ENCODE peak calls at places on chromosome 14, in ten cellular contexts. T is NCI-H1092; D is EH; N is stimulated activated naive CD8-positive, alpha-beta T cell treated with anti-CD3 and anti-CD28 coated beads, Interleukin-15, amount 100 ng/mL, for 72 hours; P is stimulated activated CD8-positive, alpha-beta memory T cell treated with anti-CD3 and anti-CD28 coated beads, Interleukin-7, amount 100 ng/mL, for 4 hours; R is T-helper 1 cell; O is amniotic epithelial cell; F is amniotic stem cell; B is H54; H is A673. Q is an unnamed sample.

GRCh38 chr14:102323102-102323501 is 3.6 kb downstream of the ZNF839 start:
- DNase-seq in T (peak), D (peak), N (no peak), P (no peak), R (no peak), O (peak), F (peak), B (peak), H (peak), Q (no peak)

GRCh38 chr14:91418387-91419043 is 895 bp upstream of the CCDC88C start:
- DNase-seq in T (no peak), D (peak), N (peak), P (peak), R (peak), O (peak), F (no peak), B (peak), H (peak), Q (no peak)

GRCh38 chr14:78227466-78228077 is 57.4 kb downstream of the NRXN3 start:
- DNase-seq in T (no peak), D (no peak), N (no peak), P (no peak), R (no peak), O (no peak), F (no peak), B (no peak), H (no peak), Q (no peak)

GRCh38 chr14:58362798-58363412 is 32.8 kb upstream of the TOMM20L start:
- DNase-seq in T (peak), D (peak), N (no peak), P (no peak), R (no peak), O (peak), F (no peak), B (no peak), H (peak), Q (no peak)

GRCh38 chr14:23302290-23303225 is at the start of gene PPP1R3E:
- DNase-seq in T (peak), D (peak), N (peak), P (peak), R (peak), O (peak), F (no peak), B (peak), H (peak), Q (no peak)

GRCh38 chr14:28321475-28322244 is 444.9 kb upstream of the FOXG1 start:
- DNase-seq in T (no peak), D (no peak), N (no peak), P (no peak), R (no peak), O (peak), F (no peak), B (no peak), H (no peak), Q (no peak)

GRCh38 chr14:92539875-92540274 is 26.3 kb downstream of the RIN3 start:
- DNase-seq in T (no peak), D (no peak), N (no peak), P (no peak), R (no peak), O (no peak), F (no peak), B (no peak), H (no peak), Q (no peak)

GRCh38 chr14:96249016-96249415 is 7.0 kb upstream of the BDKRB1 start:
- DNase-seq in T (no peak), D (peak), N (no peak), P (no peak), R (no peak), O (peak), F (peak), B (no peak), H (no peak), Q (no peak)

GRCh38 chr14:96502621-96503251 is 554 bp downstream of the PAPOLA start:
- DNase-seq in T (peak), D (peak), N (no peak), P (no peak), R (no peak), O (peak), F (no peak), B (peak), H (peak), Q (no peak)

GRCh38 chr14:56271988-56272387 is 153.8 kb downstream of the PELI2 start:
- DNase-seq in T (no peak), D (peak), N (no peak), P (no peak), R (no peak), O (peak), F (no peak), B (no peak), H (peak), Q (no peak)

GRCh38 chr14:58755026-58755929 is 117.5 kb downstream of the DACT1 start:
- DNase-seq in T (peak), D (no peak), N (no peak), P (no peak), R (no peak), O (no peak), F (no peak), B (no peak), H (no peak), Q (no peak)

GRCh38 chr14:58765375-58765774 is 127.6 kb downstream of the DACT1 start:
- DNase-seq in T (no peak), D (no peak), N (no peak), P (no peak), R (no peak), O (no peak), F (no peak), B (no peak), H (no peak), Q (no peak)

GRCh38 chr14:77645520-77646230 is 29.2 kb upstream of the SPTLC2 start:
- DNase-seq in T (no peak), D (no peak), N (no peak), P (no peak), R (no peak), O (peak), F (no peak), B (no peak), H (no peak), Q (no peak)

GRCh38 chr14:61927521-61927920 is 165.3 kb downstream of the SNAPC1 start:
- DNase-seq in T (no peak), D (peak), N (no peak), P (no peak), R (no peak), O (peak), F (peak), B (peak), H (no peak), Q (no peak)

GRCh38 chr14:68854421-68854820 is 61.6 kb upstream of the ZFP36L1 start:
- DNase-seq in T (no peak), D (peak), N (no peak), P (no peak), R (no peak), O (no peak), F (no peak), B (no peak), H (no peak), Q (no peak)

GRCh38 chr14:51652168-51653095 is 722 bp downstream of the FRMD6 start:
- DNase-seq in T (peak), D (no peak), N (no peak), P (no peak), R (peak), O (no peak), F (no peak), B (no peak), H (no peak), Q (no peak)

GRCh38 chr14:71933026-71933587 is 878 bp downstream of the RGS6 start:
- DNase-seq in T (no peak), D (peak), N (peak), P (no peak), R (no peak), O (no peak), F (no peak), B (no peak), H (peak), Q (no peak)

GRCh38 chr14:35167496-35167895 is 45.1 kb downstream of the PRORP start:
- DNase-seq in T (no peak), D (no peak), N (no peak), P (no peak), R (no peak), O (no peak), F (no peak), B (no peak), H (peak), Q (no peak)

GRCh38 chr14:92687681-92688433 is 60.6 kb downstream of the LGMN start:
- DNase-seq in T (peak), D (no peak), N (no peak), P (no peak), R (no peak), O (peak), F (no peak), B (no peak), H (no peak), Q (no peak)

GRCh38 chr14:34741840-34742239 is 27.4 kb upstream of the CFL2 start:
- DNase-seq in T (no peak), D (no peak), N (no peak), P (no peak), R (no peak), O (no peak), F (no peak), B (no peak), H (no peak), Q (no peak)

GRCh38 chr14:45359766-45360165 is 106.8 kb upstream of the MIS18BP1 start:
- DNase-seq in T (no peak), D (peak), N (no peak), P (no peak), R (no peak), O (peak), F (no peak), B (no peak), H (no peak), Q (no peak)

GRCh38 chr14:101442451-101442850 is 118.8 kb upstream of the DIO3 start:
- DNase-seq in T (no peak), D (no peak), N (peak), P (peak), R (peak), O (peak), F (no peak), B (no peak), H (no peak), Q (no peak)

GRCh38 chr14:65115615-65116014 is 13.3 kb upstream of the MAX start:
- DNase-seq in T (no peak), D (no peak), N (no peak), P (no peak), R (no peak), O (no peak), F (no peak), B (no peak), H (no peak), Q (no peak)